ENCODE peak calls at places on chromosomes 5 and 9, in ten cellular contexts. One of them, this sample, is unnamed.

GRCh38 chr5:102229685-102230084 is 66.4 kb downstream of the SLCO4C1 start:
- DNase-seq in cardiac muscle cell: no peak
- DNase-seq in activated CD8-positive, alpha-beta T cell treated with anti-CD3 and anti-CD28 coated beads for 36 hours: no peak
- DNase-seq in fibroblast of villous mesenchyme: no peak
- DNase-seq in A549: no peak
- DNase-seq in NB4: peak
- DNase-seq in mesothelial cell of epicardium: no peak
- DNase-seq in BE2C: no peak
- DNase-seq in heart right ventricle: no peak
- DNase-seq in type B pancreatic cell: no peak
- DNase-seq in this sample: no peak

GRCh38 chr9:72579880-72580570 is 58.6 kb downstream of the TMC1 start:
- DNase-seq in cardiac muscle cell: no peak
- DNase-seq in activated CD8-positive, alpha-beta T cell treated with anti-CD3 and anti-CD28 coated beads for 36 hours: no peak
- DNase-seq in fibroblast of villous mesenchyme: peak
- DNase-seq in A549: no peak
- DNase-seq in NB4: no peak
- DNase-seq in mesothelial cell of epicardium: no peak
- DNase-seq in BE2C: no peak
- DNase-seq in heart right ventricle: no peak
- DNase-seq in type B pancreatic cell: no peak
- DNase-seq in this sample: no peak

GRCh38 chr5:83498585-83498984 is 27.0 kb downstream of the VCAN start:
- DNase-seq in cardiac muscle cell: no peak
- DNase-seq in activated CD8-positive, alpha-beta T cell treated with anti-CD3 and anti-CD28 coated beads for 36 hours: no peak
- DNase-seq in fibroblast of villous mesenchyme: no peak
- DNase-seq in A549: no peak
- DNase-seq in NB4: no peak
- DNase-seq in mesothelial cell of epicardium: no peak
- DNase-seq in BE2C: no peak
- DNase-seq in heart right ventricle: no peak
- DNase-seq in type B pancreatic cell: no peak
- DNase-seq in this sample: no peak

GRCh38 chr9:130728721-130729120 is 35.1 kb downstream of the EXOSC2 start:
- DNase-seq in cardiac muscle cell: no peak
- DNase-seq in activated CD8-positive, alpha-beta T cell treated with anti-CD3 and anti-CD28 coated beads for 36 hours: no peak
- DNase-seq in fibroblast of villous mesenchyme: peak
- DNase-seq in A549: no peak
- DNase-seq in NB4: no peak
- DNase-seq in mesothelial cell of epicardium: no peak
- DNase-seq in BE2C: no peak
- DNase-seq in heart right ventricle: no peak
- DNase-seq in type B pancreatic cell: no peak
- DNase-seq in this sample: no peak

GRCh38 chr5:76443399-76443798 is 40.3 kb downstream of the IQGAP2 start:
- DNase-seq in cardiac muscle cell: no peak
- DNase-seq in activated CD8-positive, alpha-beta T cell treated with anti-CD3 and anti-CD28 coated beads for 36 hours: no peak
- DNase-seq in fibroblast of villous mesenchyme: no peak
- DNase-seq in A549: no peak
- DNase-seq in NB4: no peak
- DNase-seq in mesothelial cell of epicardium: no peak
- DNase-seq in BE2C: no peak
- DNase-seq in heart right ventricle: no peak
- DNase-seq in type B pancreatic cell: no peak
- DNase-seq in this sample: no peak

GRCh38 chr5:171857537-171857936 is 71.9 kb downstream of the SMIM23 start:
- DNase-seq in cardiac muscle cell: peak
- DNase-seq in activated CD8-positive, alpha-beta T cell treated with anti-CD3 and anti-CD28 coated beads for 36 hours: no peak
- DNase-seq in fibroblast of villous mesenchyme: peak
- DNase-seq in A549: no peak
- DNase-seq in NB4: no peak
- DNase-seq in mesothelial cell of epicardium: no peak
- DNase-seq in BE2C: no peak
- DNase-seq in heart right ventricle: no peak
- DNase-seq in type B pancreatic cell: no peak
- DNase-seq in this sample: no peak

GRCh38 chr9:109868222-109868621 is 88.2 kb downstream of the PALM2AKAP2 start:
- DNase-seq in cardiac muscle cell: no peak
- DNase-seq in activated CD8-positive, alpha-beta T cell treated with anti-CD3 and anti-CD28 coated beads for 36 hours: no peak
- DNase-seq in fibroblast of villous mesenchyme: no peak
- DNase-seq in A549: no peak
- DNase-seq in NB4: no peak
- DNase-seq in mesothelial cell of epicardium: no peak
- DNase-seq in BE2C: no peak
- DNase-seq in heart right ventricle: no peak
- DNase-seq in type B pancreatic cell: no peak
- DNase-seq in this sample: no peak

GRCh38 chr5:66710557-66710956 is 114.4 kb downstream of the MAST4 start:
- DNase-seq in cardiac muscle cell: no peak
- DNase-seq in activated CD8-positive, alpha-beta T cell treated with anti-CD3 and anti-CD28 coated beads for 36 hours: no peak
- DNase-seq in fibroblast of villous mesenchyme: peak
- DNase-seq in A549: no peak
- DNase-seq in NB4: no peak
- DNase-seq in mesothelial cell of epicardium: no peak
- DNase-seq in BE2C: no peak
- DNase-seq in heart right ventricle: peak
- DNase-seq in type B pancreatic cell: no peak
- DNase-seq in this sample: no peak

GRCh38 chr5:103829585-103829984 is 267.0 kb upstream of the NUDT12 start:
- DNase-seq in cardiac muscle cell: peak
- DNase-seq in activated CD8-positive, alpha-beta T cell treated with anti-CD3 and anti-CD28 coated beads for 36 hours: peak
- DNase-seq in fibroblast of villous mesenchyme: no peak
- DNase-seq in A549: no peak
- DNase-seq in NB4: peak
- DNase-seq in mesothelial cell of epicardium: no peak
- DNase-seq in BE2C: no peak
- DNase-seq in heart right ventricle: no peak
- DNase-seq in type B pancreatic cell: no peak
- DNase-seq in this sample: no peak

GRCh38 chr5:32598997-32599549 is 13.7 kb downstream of the SUB1 start:
- DNase-seq in cardiac muscle cell: no peak
- DNase-seq in activated CD8-positive, alpha-beta T cell treated with anti-CD3 and anti-CD28 coated beads for 36 hours: no peak
- DNase-seq in fibroblast of villous mesenchyme: no peak
- DNase-seq in A549: no peak
- DNase-seq in NB4: no peak
- DNase-seq in mesothelial cell of epicardium: no peak
- DNase-seq in BE2C: no peak
- DNase-seq in heart right ventricle: no peak
- DNase-seq in type B pancreatic cell: no peak
- DNase-seq in this sample: peak

GRCh38 chr5:134142806-134143205 is 28.3 kb downstream of the TCF7 start:
- DNase-seq in cardiac muscle cell: no peak
- DNase-seq in activated CD8-positive, alpha-beta T cell treated with anti-CD3 and anti-CD28 coated beads for 36 hours: no peak
- DNase-seq in fibroblast of villous mesenchyme: no peak
- DNase-seq in A549: no peak
- DNase-seq in NB4: no peak
- DNase-seq in mesothelial cell of epicardium: peak
- DNase-seq in BE2C: no peak
- DNase-seq in heart right ventricle: no peak
- DNase-seq in type B pancreatic cell: peak
- DNase-seq in this sample: peak

GRCh38 chr5:126514159-126515141 is 80.6 kb downstream of the ALDH7A1 start:
- DNase-seq in cardiac muscle cell: no peak
- DNase-seq in activated CD8-positive, alpha-beta T cell treated with anti-CD3 and anti-CD28 coated beads for 36 hours: no peak
- DNase-seq in fibroblast of villous mesenchyme: peak
- DNase-seq in A549: no peak
- DNase-seq in NB4: no peak
- DNase-seq in mesothelial cell of epicardium: no peak
- DNase-seq in BE2C: no peak
- DNase-seq in heart right ventricle: no peak
- DNase-seq in type B pancreatic cell: no peak
- DNase-seq in this sample: no peak

GRCh38 chr9:129027685-129028191 is 393 bp downstream of the SH3GLB2 start:
- DNase-seq in cardiac muscle cell: no peak
- DNase-seq in activated CD8-positive, alpha-beta T cell treated with anti-CD3 and anti-CD28 coated beads for 36 hours: peak
- DNase-seq in fibroblast of villous mesenchyme: peak
- DNase-seq in A549: peak
- DNase-seq in NB4: peak
- DNase-seq in mesothelial cell of epicardium: no peak
- DNase-seq in BE2C: no peak
- DNase-seq in heart right ventricle: no peak
- DNase-seq in type B pancreatic cell: no peak
- DNase-seq in this sample: peak

GRCh38 chr9:42852133-42852532 is 668.7 kb downstream of the SPATA31A6 start:
- DNase-seq in cardiac muscle cell: peak
- DNase-seq in activated CD8-positive, alpha-beta T cell treated with anti-CD3 and anti-CD28 coated beads for 36 hours: peak
- DNase-seq in fibroblast of villous mesenchyme: peak
- DNase-seq in A549: peak
- DNase-seq in NB4: peak
- DNase-seq in mesothelial cell of epicardium: peak
- DNase-seq in BE2C: peak
- DNase-seq in heart right ventricle: peak
- DNase-seq in type B pancreatic cell: no peak
- DNase-seq in this sample: no peak

GRCh38 chr5:87074934-87075541 is 192.6 kb upstream of the RASA1 start:
- DNase-seq in cardiac muscle cell: no peak
- DNase-seq in activated CD8-positive, alpha-beta T cell treated with anti-CD3 and anti-CD28 coated beads for 36 hours: peak
- DNase-seq in fibroblast of villous mesenchyme: no peak
- DNase-seq in A549: no peak
- DNase-seq in NB4: peak
- DNase-seq in mesothelial cell of epicardium: no peak
- DNase-seq in BE2C: no peak
- DNase-seq in heart right ventricle: no peak
- DNase-seq in type B pancreatic cell: no peak
- DNase-seq in this sample: no peak

GRCh38 chr9:109558718-109559151 is 60.6 kb upstream of the PTPN3 start:
- DNase-seq in cardiac muscle cell: no peak
- DNase-seq in activated CD8-positive, alpha-beta T cell treated with anti-CD3 and anti-CD28 coated beads for 36 hours: no peak
- DNase-seq in fibroblast of villous mesenchyme: no peak
- DNase-seq in A549: no peak
- DNase-seq in NB4: no peak
- DNase-seq in mesothelial cell of epicardium: no peak
- DNase-seq in BE2C: no peak
- DNase-seq in heart right ventricle: no peak
- DNase-seq in type B pancreatic cell: no peak
- DNase-seq in this sample: no peak

GRCh38 chr5:155711882-155712281 is 615.1 kb upstream of the SGCD start:
- DNase-seq in cardiac muscle cell: no peak
- DNase-seq in activated CD8-positive, alpha-beta T cell treated with anti-CD3 and anti-CD28 coated beads for 36 hours: no peak
- DNase-seq in fibroblast of villous mesenchyme: no peak
- DNase-seq in A549: no peak
- DNase-seq in NB4: no peak
- DNase-seq in mesothelial cell of epicardium: no peak
- DNase-seq in BE2C: no peak
- DNase-seq in heart right ventricle: no peak
- DNase-seq in type B pancreatic cell: no peak
- DNase-seq in this sample: no peak

GRCh38 chr5:1845696-1846095 is 37.0 kb downstream of the IRX4 start:
- DNase-seq in cardiac muscle cell: no peak
- DNase-seq in activated CD8-positive, alpha-beta T cell treated with anti-CD3 and anti-CD28 coated beads for 36 hours: no peak
- DNase-seq in fibroblast of villous mesenchyme: no peak
- DNase-seq in A549: no peak
- DNase-seq in NB4: no peak
- DNase-seq in mesothelial cell of epicardium: no peak
- DNase-seq in BE2C: no peak
- DNase-seq in heart right ventricle: no peak
- DNase-seq in type B pancreatic cell: no peak
- DNase-seq in this sample: no peak
- TF ChIP-seq CTCF in cardiac muscle cell: no peak
- TF ChIP-seq CTCF in activated CD8-positive, alpha-beta T cell treated with anti-CD3 and anti-CD28 coated beads for 36 hours: peak
- TF ChIP-seq CTCF in fibroblast of villous mesenchyme: no peak
- TF ChIP-seq CTCF in A549: no peak
- TF ChIP-seq CTCF in NB4: no peak
- TF ChIP-seq CTCF in mesothelial cell of epicardium: no peak
- TF ChIP-seq CTCF in BE2C: no peak
- TF ChIP-seq CTCF in heart right ventricle: no peak
- TF ChIP-seq CTCF in type B pancreatic cell: no peak
- TF ChIP-seq CTCF in this sample: no peak

DNA sequence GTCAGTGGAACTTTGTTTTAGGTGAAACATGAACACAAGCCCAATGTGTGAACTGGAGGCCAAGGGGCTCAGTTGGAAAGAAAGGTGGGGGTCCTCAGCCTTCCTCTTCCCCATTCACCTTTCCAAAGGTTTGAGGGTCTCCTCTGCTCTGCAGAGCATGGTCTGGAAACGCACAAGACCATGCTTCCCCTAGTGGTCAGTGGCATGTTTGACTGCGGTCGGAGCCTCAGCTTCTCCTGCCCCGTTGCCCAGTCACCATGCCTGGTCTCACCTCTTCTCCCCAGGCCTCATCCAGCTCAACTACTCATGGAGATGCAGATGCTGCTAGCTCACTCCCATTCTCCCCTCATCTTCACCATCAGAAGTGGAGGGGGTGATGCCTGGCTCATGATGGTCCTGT is 340.3 kb downstream of the GADD45G start:
- DNase-seq in cardiac muscle cell: no peak
- DNase-seq in activated CD8-positive, alpha-beta T cell treated with anti-CD3 and anti-CD28 coated beads for 36 hours: no peak
- DNase-seq in fibroblast of villous mesenchyme: no peak
- DNase-seq in A549: no peak
- DNase-seq in NB4: no peak
- DNase-seq in mesothelial cell of epicardium: no peak
- DNase-seq in BE2C: no peak
- DNase-seq in heart right ventricle: no peak
- DNase-seq in type B pancreatic cell: no peak
- DNase-seq in this sample: peak
- TF ChIP-seq CTCF in cardiac muscle cell: peak
- TF ChIP-seq CTCF in activated CD8-positive, alpha-beta T cell treated with anti-CD3 and anti-CD28 coated beads for 36 hours: no peak
- TF ChIP-seq CTCF in fibroblast of villous mesenchyme: peak
- TF ChIP-seq CTCF in A549: no peak
- TF ChIP-seq CTCF in NB4: peak
- TF ChIP-seq CTCF in mesothelial cell of epicardium: no peak
- TF ChIP-seq CTCF in BE2C: peak
- TF ChIP-seq CTCF in heart right ventricle: no peak
- TF ChIP-seq CTCF in type B pancreatic cell: peak
- TF ChIP-seq CTCF in this sample: peak

DNA sequence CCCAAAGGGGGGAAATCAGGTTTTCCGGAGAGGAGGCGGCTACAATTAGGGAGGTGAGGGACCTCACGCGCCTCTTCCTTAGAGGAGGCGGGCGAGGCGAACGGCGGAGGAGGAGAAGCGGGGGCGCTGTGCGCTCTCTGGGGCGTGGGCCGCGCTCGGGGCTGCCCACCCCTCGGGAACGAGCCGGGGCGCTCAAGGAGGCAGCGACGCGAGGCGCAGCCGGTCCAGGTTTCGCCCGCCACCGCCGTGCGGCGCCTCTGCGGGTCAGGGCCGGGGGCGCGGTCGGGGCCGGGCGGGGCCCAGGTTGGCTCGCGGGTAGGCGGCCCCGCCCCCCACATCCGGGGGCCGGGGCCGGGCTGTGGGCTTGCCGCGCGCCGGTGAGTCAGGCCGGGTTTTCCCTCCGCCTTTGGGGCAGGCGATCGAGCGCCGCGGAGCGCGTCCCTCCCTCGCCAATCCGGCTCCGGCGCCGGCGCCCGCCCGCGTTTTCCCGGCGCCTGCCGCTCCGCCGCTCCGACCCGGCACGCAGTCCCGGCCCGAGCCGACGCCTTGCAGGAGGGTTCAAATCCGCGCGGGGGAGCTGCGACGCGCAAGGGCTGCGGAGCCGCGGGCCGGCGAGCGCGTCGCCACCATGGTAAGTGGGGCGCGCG is at the start of gene N4BP3:
- DNase-seq in cardiac muscle cell: peak
- DNase-seq in activated CD8-positive, alpha-beta T cell treated with anti-CD3 and anti-CD28 coated beads for 36 hours: peak
- DNase-seq in fibroblast of villous mesenchyme: peak
- DNase-seq in A549: peak
- DNase-seq in NB4: peak
- DNase-seq in mesothelial cell of epicardium: peak
- DNase-seq in BE2C: peak
- DNase-seq in heart right ventricle: peak
- DNase-seq in type B pancreatic cell: peak
- DNase-seq in this sample: no peak
- TF ChIP-seq CTCF in cardiac muscle cell: no peak
- TF ChIP-seq CTCF in activated CD8-positive, alpha-beta T cell treated with anti-CD3 and anti-CD28 coated beads for 36 hours: no peak
- TF ChIP-seq CTCF in fibroblast of villous mesenchyme: no peak
- TF ChIP-seq CTCF in A549: peak
- TF ChIP-seq CTCF in NB4: no peak
- TF ChIP-seq CTCF in mesothelial cell of epicardium: no peak
- TF ChIP-seq CTCF in BE2C: no peak
- TF ChIP-seq CTCF in heart right ventricle: no peak
- TF ChIP-seq CTCF in type B pancreatic cell: peak
- TF ChIP-seq CTCF in this sample: no peak

GRCh38 chr9:21465859-21466518 is 16.1 kb downstream of the IFNE start:
- DNase-seq in cardiac muscle cell: peak
- DNase-seq in activated CD8-positive, alpha-beta T cell treated with anti-CD3 and anti-CD28 coated beads for 36 hours: no peak
- DNase-seq in fibroblast of villous mesenchyme: peak
- DNase-seq in A549: peak
- DNase-seq in NB4: peak
- DNase-seq in mesothelial cell of epicardium: no peak
- DNase-seq in BE2C: no peak
- DNase-seq in heart right ventricle: no peak
- DNase-seq in type B pancreatic cell: no peak
- DNase-seq in this sample: no peak
- TF ChIP-seq CTCF in cardiac muscle cell: peak
- TF ChIP-seq CTCF in activated CD8-positive, alpha-beta T cell treated with anti-CD3 and anti-CD28 coated beads for 36 hours: peak
- TF ChIP-seq CTCF in fibroblast of villous mesenchyme: peak
- TF ChIP-seq CTCF in A549: peak
- TF ChIP-seq CTCF in NB4: peak
- TF ChIP-seq CTCF in mesothelial cell of epicardium: peak
- TF ChIP-seq CTCF in BE2C: peak
- TF ChIP-seq CTCF in heart right ventricle: peak
- TF ChIP-seq CTCF in type B pancreatic cell: peak
- TF ChIP-seq CTCF in this sample: no peak

This sample was measured in right atrium auricular region.